ENCODE peak calls at places on chromosomes 7 and 10, in five cellular contexts. E is mammary epithelial cell, R is spleen, X is neural progenitor cell, G is heart right ventricle. P is an unnamed sample.

GRCh38 chr7:1210979-1211608 is 21.6 kb upstream of the UNCX start:
- DNase-seq in E (no peak), R (no peak), X (no peak), G (no peak), P (no peak)

GRCh38 chr10:69573056-69573806 is at the start of gene NEUROG3:
- DNase-seq in E (no peak), R (no peak), X (peak; percentile 65), G (no peak), P (peak; percentile 15)

GRCh38 chr10:95474228-95475002 is 86.8 kb downstream of the SORBS1 start:
- DNase-seq in E (peak; percentile 40), R (no peak), X (no peak), G (peak; percentile 45), P (no peak)

GRCh38 chr10:51894752-51895151 is 195.4 kb upstream of the CSTF2T start:
- DNase-seq in E (peak; percentile 3), R (no peak), X (no peak), G (no peak), P (no peak)

GRCh38 chr7:150735596-150736358 is 1.4 kb upstream of the GIMAP5 start:
- DNase-seq in E (no peak), R (no peak), X (peak; percentile 49), G (no peak), P (no peak)

GRCh38 chr10:92222603-92223275 is 68.1 kb downstream of the CPEB3 start:
- DNase-seq in E (peak; percentile 77), R (no peak), X (no peak), G (no peak), P (no peak)

GRCh38 chr7:26843696-26844095 is 20.7 kb downstream of the SKAP2 start:
- DNase-seq in E (peak; percentile 16), R (no peak), X (peak; percentile 13), G (no peak), P (no peak)

GRCh38 chr7:17937506-17938115 is 2.7 kb downstream of the SNX13 start:
- DNase-seq in E (peak; percentile 26), R (no peak), X (no peak), G (no peak), P (no peak)

GRCh38 chr7:949021-949934 is 5.2 kb downstream of the ADAP1 start:
- DNase-seq in E (peak; percentile 45), R (peak; percentile 70), X (no peak), G (no peak), P (no peak)

GRCh38 chr10:4131407-4132215 is 346.6 kb upstream of the KLF6 start:
- DNase-seq in E (peak; percentile 84), R (no peak), X (no peak), G (no peak), P (peak; percentile 28)

GRCh38 chr10:16606421-16606820 is 84.7 kb upstream of the C1QL3 start:
- DNase-seq in E (no peak), R (no peak), X (no peak), G (no peak), P (no peak)

GRCh38 chr7:96026006-96026405 is 253.7 kb downstream of the DYNC1I1 start:
- DNase-seq in E (no peak), R (no peak), X (no peak), G (no peak), P (no peak)

GRCh38 chr10:8498881-8499280 is 444.4 kb downstream of the GATA3 start:
- DNase-seq in E (peak; percentile 48), R (no peak), X (no peak), G (no peak), P (no peak)

GRCh38 chr7:134165266-134165665 is 38.1 kb downstream of the LRGUK start:
- DNase-seq in E (no peak), R (no peak), X (no peak), G (no peak), P (no peak)

GRCh38 chr10:84308481-84309304 is 19.7 kb upstream of the CCSER2 start:
- DNase-seq in E (peak; percentile 24), R (no peak), X (no peak), G (peak; percentile 60), P (peak; percentile 66)

GRCh38 chr10:125093199-125093841 is 67.0 kb downstream of the CTBP2 start:
- DNase-seq in E (no peak), R (peak; percentile 39), X (no peak), G (peak; percentile 66), P (peak; percentile 44)

GRCh38 chr7:146902728-146903127 is 786.1 kb downstream of the CNTNAP2 start:
- DNase-seq in E (no peak), R (no peak), X (no peak), G (no peak), P (no peak)

GRCh38 chr7:69620063-69620462 is 21.8 kb downstream of the AUTS2 start:
- DNase-seq in E (no peak), R (no peak), X (no peak), G (no peak), P (no peak)

GRCh38 chr10:110488124-110488681 is 9.5 kb upstream of the DUSP5 start:
- DNase-seq in E (no peak), R (no peak), X (no peak), G (no peak), P (peak; percentile 56)

GRCh38 chr7:135773451-135773850 is 24.8 kb upstream of the FAM180A start:
- DNase-seq in E (no peak), R (no peak), X (peak; percentile 17), G (no peak), P (no peak)

GRCh38 chr10:103640436-103641181 is 147.1 kb downstream of the NEURL1 start:
- DNase-seq in E (no peak), R (no peak), X (no peak), G (no peak), P (no peak)

GRCh38 chr7:55144333-55144954 is 125.6 kb downstream of the EGFR start:
- DNase-seq in E (no peak), R (peak; percentile 52), X (peak; percentile 35), G (no peak), P (no peak)

GRCh38 chr10:16183989-16184643 is 252.7 kb upstream of the PTER start:
- DNase-seq in E (peak; percentile 66), R (no peak), X (no peak), G (no peak), P (no peak)

GRCh38 chr7:97013025-97013424 is 7.7 kb downstream of the DLX6 start:
- DNase-seq in E (no peak), R (no peak), X (peak; percentile 42), G (no peak), P (no peak)

GRCh38 chr7:156836443-156836842 is 56.5 kb downstream of the LMBR1 start:
- DNase-seq in E (peak; percentile 66), R (no peak), X (no peak), G (no peak), P (no peak)

GRCh38 chr10:34743804-34744203 is 71.3 kb downstream of the PARD3 start:
- DNase-seq in E (peak; percentile 93), R (no peak), X (no peak), G (peak; percentile 60), P (no peak)

GRCh38 chr10:118908487-118909280 is 120.8 kb upstream of the NANOS1 start:
- DNase-seq in E (no peak), R (no peak), X (no peak), G (no peak), P (no peak)

GRCh38 chr7:12638851-12639467 is 48.5 kb upstream of the ARL4A start:
- DNase-seq in E (peak; percentile 32), R (no peak), X (peak; percentile 44), G (no peak), P (no peak)

GRCh38 chr10:681670-682318 is 7.7 kb downstream of the DIP2C start:
- DNase-seq in E (no peak), R (no peak), X (no peak), G (no peak), P (no peak)

GRCh38 chr10:50232261-50232639 is 19.1 kb downstream of the ASAH2 start:
- DNase-seq in E (no peak), R (no peak), X (no peak), G (no peak), P (no peak)

GRCh38 chr7:116515584-116515983 is 9.3 kb upstream of the CAV1 start:
- DNase-seq in E (no peak), R (no peak), X (no peak), G (no peak), P (no peak)

GRCh38 chr7:116509982-116510579 is 10.5 kb downstream of the CAV2 start:
- DNase-seq in E (no peak), R (no peak), X (no peak), G (no peak), P (no peak)

GRCh38 chr7:116511552-116512523 is 12.3 kb downstream of the CAV2 start:
- DNase-seq in E (peak; percentile 90), R (no peak), X (peak; percentile 54), G (peak; percentile 58), P (peak; percentile 26)

GRCh38 chr7:116512524-116513188 is 12.2 kb upstream of the CAV1 start:
- DNase-seq in E (peak; percentile 51), R (no peak), X (no peak), G (no peak), P (no peak)

GRCh38 chr7:116510795-116511194 is 11.3 kb downstream of the CAV2 start:
- DNase-seq in E (no peak), R (no peak), X (no peak), G (no peak), P (no peak)
- H3K27ac ChIP-seq in E (peak overlapping the region; percentile 90), R (peak overlapping the region; percentile 79), X (no peak overlapping the region), G (peak overlapping the region; percentile 88), P (no peak overlapping the region)

GRCh38 chr7:126483972-126484371 is 768.8 kb downstream of the GRM8 start:
- DNase-seq in E (no peak), R (no peak), X (no peak), G (no peak), P (no peak)
- H3K9me3 ChIP-seq in E (no peaks in the 10 kb centered on the region), R (no peaks in the 10 kb centered on the region), X (no peaks in the 10 kb centered on the region), G (peaks cover 10% of the 10 kb centered on the region), P (no peaks in the 10 kb centered on the region)

GRCh38 chr10:62166331-62167154 is 102.1 kb downstream of the RTKN2 start:
- DNase-seq in E (no peak), R (no peak), X (no peak), G (no peak), P (no peak)

GRCh38 chr10:62163024-62163423 is 105.6 kb downstream of the RTKN2 start:
- DNase-seq in E (no peak), R (no peak), X (no peak), G (no peak), P (no peak)

GRCh38 chr10:62162261-62162660 is 106.4 kb downstream of the RTKN2 start:
- DNase-seq in E (no peak), R (no peak), X (no peak), G (no peak), P (no peak)

GRCh38 chr10:62170738-62171137 is 97.9 kb downstream of the RTKN2 start:
- DNase-seq in E (no peak), R (no peak), X (no peak), G (no peak), P (no peak)

GRCh38 chr10:62165803-62166202 is 102.8 kb downstream of the RTKN2 start:
- DNase-seq in E (no peak), R (no peak), X (no peak), G (no peak), P (no peak)
- H3K27ac ChIP-seq in E (no peak overlapping the region), R (no peak overlapping the region), X (no peak overlapping the region), G (no peak overlapping the region), P (no peak overlapping the region)

DNA sequence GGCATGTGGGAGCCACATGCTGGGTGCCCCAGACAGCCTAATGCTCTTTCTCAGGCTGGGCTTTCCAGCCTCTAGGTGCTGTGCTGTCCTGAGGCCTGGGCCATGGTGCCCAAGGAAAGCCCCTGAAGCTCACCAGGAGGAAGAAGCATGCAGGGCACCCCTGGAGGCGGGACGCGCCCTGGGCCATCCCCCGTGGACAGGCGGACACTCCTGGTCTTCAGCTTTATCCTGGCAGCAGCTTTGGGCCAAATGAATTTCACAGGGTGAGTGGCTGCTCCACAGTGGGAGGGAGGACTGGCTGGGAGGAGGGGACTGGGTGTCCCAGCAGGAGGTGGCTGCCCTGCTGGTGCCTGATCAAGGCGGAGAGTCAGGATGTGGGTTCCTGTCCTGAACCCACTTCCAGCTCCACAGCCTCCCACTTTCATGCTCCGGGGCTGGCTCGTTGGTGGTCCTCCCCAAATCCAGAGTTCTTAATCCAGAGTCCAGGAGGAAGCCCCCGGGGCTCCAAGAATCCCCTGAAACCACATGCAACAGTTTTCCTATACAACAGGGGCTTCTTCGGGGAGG is 1.8 kb downstream of the CPA5 start:
- DNase-seq in E (no peak), R (no peak), X (no peak), G (no peak), P (no peak)
- H3K9me3 ChIP-seq in E (no peaks in the 10 kb centered on the region), R (no peaks in the 10 kb centered on the region), X (no peaks in the 10 kb centered on the region), G (no peaks in the 10 kb centered on the region), P (no peaks in the 10 kb centered on the region)